ENCODE peak calls at places on chromosomes 5 and 9, in nine cellular contexts. H, B, Y, U, V, Q, L, T and J are unnamed samples.
A peak's percentile ranks its signal among the peaks of the same experiment; 100 is the strongest.

GRCh38 chr9:114484854-114485443 is 20.3 kb downstream of the WHRN start:
- DNase-seq in U (no peak), V (no peak), L (no peak), B (peak; percentile 78), Q (no peak), H (peak; percentile 15), T (peak; percentile 64), Y (peak; percentile 83), J (peak; percentile 86)

GRCh38 chr5:37724395-37725125 is 115.3 kb downstream of the GDNF start:
- DNase-seq in V (no peak), B (no peak), Y (no peak), Q (no peak), H (no peak), T (no peak), L (peak; percentile 15), U (no peak), J (no peak)

GRCh38 chr5:144134181-144134827 is 36.2 kb downstream of the YIPF5 start:
- DNase-seq in U (no peak), H (no peak), Q (no peak), Y (no peak), T (no peak), L (no peak), V (no peak), B (no peak), J (no peak)

GRCh38 chr5:134124289-134125194 is 10.1 kb downstream of the TCF7 start:
- DNase-seq in V (no peak), Y (peak; percentile 39), L (no peak), H (no peak), Q (no peak), B (no peak), U (no peak), T (no peak), J (no peak)

GRCh38 chr9:80841888-80842287 is 847.5 kb downstream of the TLE1 start:
- DNase-seq in V (no peak), Y (no peak), T (no peak), L (no peak), B (peak; percentile 18), U (no peak), H (no peak), Q (no peak), J (no peak)

GRCh38 chr5:33507426-33507825 is 66.7 kb downstream of the TARS1 start:
- DNase-seq in V (no peak), Q (no peak), H (no peak), U (no peak), Y (no peak), B (no peak), T (no peak), L (no peak), J (no peak)

GRCh38 chr9:136860529-136860928 is 5.6 kb downstream of the EDF1 start:
- DNase-seq in T (no peak), Q (no peak), U (no peak), V (no peak), B (no peak), L (peak; percentile 9), H (no peak), Y (no peak), J (peak; percentile 22)

GRCh38 chr9:91562412-91562811 is 138.8 kb upstream of the NFIL3 start:
- DNase-seq in Y (no peak), Q (no peak), L (no peak), B (peak; percentile 36), H (no peak), T (no peak), V (no peak), U (no peak), J (no peak)

GRCh38 chr9:135901036-135901758 is 6.1 kb downstream of the CAMSAP1 start:
- DNase-seq in Q (no peak), H (no peak), T (no peak), Y (no peak), B (no peak), L (no peak), U (no peak), V (no peak), J (no peak)

GRCh38 chr5:15463231-15463630 is 36.7 kb upstream of the FBXL7 start:
- DNase-seq in V (no peak), Q (no peak), L (peak; percentile 20), H (no peak), Y (peak; percentile 39), B (peak; percentile 63), U (peak; percentile 57), T (no peak), J (no peak)

GRCh38 chr9:88819471-88819870 is 171.8 kb upstream of the S1PR3 start:
- DNase-seq in L (no peak), U (no peak), H (no peak), T (no peak), Q (no peak), Y (no peak), V (no peak), B (no peak), J (no peak)

GRCh38 chr5:151812757-151813309 is 41.1 kb downstream of the G3BP1 start:
- DNase-seq in U (no peak), H (no peak), Y (no peak), Q (no peak), L (no peak), B (peak; percentile 45), V (no peak), T (no peak), J (no peak)

GRCh38 chr9:29209748-29210276 is 1636.5 kb upstream of the C9orf72 start:
- DNase-seq in Q (no peak), Y (no peak), B (no peak), T (no peak), U (no peak), H (no peak), V (no peak), L (no peak), J (no peak)

GRCh38 chr5:134255418-134256150 is 29.7 kb upstream of the PPP2CA start:
- DNase-seq in Q (no peak), U (no peak), L (no peak), V (no peak), Y (peak; percentile 32), B (peak; percentile 75), H (no peak), T (no peak), J (no peak)

GRCh38 chr9:130662927-130663257 is 1.5 kb upstream of the PRDM12 start:
- DNase-seq in H (no peak), Q (no peak), L (no peak), B (no peak), T (no peak), V (peak; percentile 33), U (peak; percentile 42), Y (no peak), J (no peak)

GRCh38 chr5:62460578-62460983 is 48.0 kb downstream of the IPO11 start:
- DNase-seq in V (peak; percentile 11), Y (peak; percentile 45), U (peak; percentile 68), T (peak; percentile 40), L (no peak), B (peak; percentile 80), Q (no peak), H (peak; percentile 7), J (no peak)

GRCh38 chr9:108130896-108131295 is 641.3 kb upstream of the KLF4 start:
- DNase-seq in B (no peak), V (no peak), Q (no peak), T (no peak), Y (no peak), U (no peak), L (no peak), H (no peak), J (no peak)

GRCh38 chr9:108119530-108120113 is 630.1 kb upstream of the KLF4 start:
- DNase-seq in B (no peak), Q (no peak), T (no peak), H (peak; percentile 56), Y (no peak), L (no peak), V (no peak), U (no peak), J (no peak)

DNA sequence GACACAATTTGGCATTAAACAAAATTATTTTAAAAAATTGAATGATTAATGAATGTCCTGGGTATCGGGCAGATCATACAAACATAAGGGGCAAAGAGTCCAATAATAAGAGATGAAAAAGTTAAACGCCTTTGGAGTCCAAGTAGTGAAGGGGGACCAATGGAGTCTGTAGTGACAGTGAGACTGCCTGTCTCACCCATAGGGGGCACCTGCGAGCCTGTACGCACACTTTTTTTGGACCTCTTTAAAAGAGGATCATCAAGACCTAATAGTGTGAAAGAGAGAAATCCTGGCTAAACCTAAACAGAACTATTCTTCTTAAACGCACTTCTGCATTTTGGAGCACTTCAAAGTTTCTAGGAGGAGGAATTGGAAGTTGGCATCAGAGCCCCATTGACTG is 636.0 kb upstream of the KLF4 start:
- DNase-seq in V (no peak), U (peak; percentile 21), Q (no peak), H (no peak), L (no peak), T (no peak), B (no peak), Y (no peak), J (no peak)
- TF ChIP-seq CTCF in V (peak; percentile 17), U (peak; percentile 51), Q (peak; percentile 4), H (no peak), L (peak; percentile 52), T (no peak), B (peak; percentile 54), Y (no peak), J (peak; percentile 32)

GRCh38 chr9:120774719-120775118 is 18.5 kb downstream of the FBXW2 start:
- DNase-seq in H (no peak), V (no peak), L (no peak), B (peak; percentile 15), U (no peak), Y (no peak), Q (no peak), T (no peak), J (no peak)
- TF ChIP-seq CTCF in H (no peak), V (no peak), L (no peak), B (peak; percentile 11), U (no peak), Y (no peak), Q (no peak), T (no peak), J (peak; percentile 9)

DNA sequence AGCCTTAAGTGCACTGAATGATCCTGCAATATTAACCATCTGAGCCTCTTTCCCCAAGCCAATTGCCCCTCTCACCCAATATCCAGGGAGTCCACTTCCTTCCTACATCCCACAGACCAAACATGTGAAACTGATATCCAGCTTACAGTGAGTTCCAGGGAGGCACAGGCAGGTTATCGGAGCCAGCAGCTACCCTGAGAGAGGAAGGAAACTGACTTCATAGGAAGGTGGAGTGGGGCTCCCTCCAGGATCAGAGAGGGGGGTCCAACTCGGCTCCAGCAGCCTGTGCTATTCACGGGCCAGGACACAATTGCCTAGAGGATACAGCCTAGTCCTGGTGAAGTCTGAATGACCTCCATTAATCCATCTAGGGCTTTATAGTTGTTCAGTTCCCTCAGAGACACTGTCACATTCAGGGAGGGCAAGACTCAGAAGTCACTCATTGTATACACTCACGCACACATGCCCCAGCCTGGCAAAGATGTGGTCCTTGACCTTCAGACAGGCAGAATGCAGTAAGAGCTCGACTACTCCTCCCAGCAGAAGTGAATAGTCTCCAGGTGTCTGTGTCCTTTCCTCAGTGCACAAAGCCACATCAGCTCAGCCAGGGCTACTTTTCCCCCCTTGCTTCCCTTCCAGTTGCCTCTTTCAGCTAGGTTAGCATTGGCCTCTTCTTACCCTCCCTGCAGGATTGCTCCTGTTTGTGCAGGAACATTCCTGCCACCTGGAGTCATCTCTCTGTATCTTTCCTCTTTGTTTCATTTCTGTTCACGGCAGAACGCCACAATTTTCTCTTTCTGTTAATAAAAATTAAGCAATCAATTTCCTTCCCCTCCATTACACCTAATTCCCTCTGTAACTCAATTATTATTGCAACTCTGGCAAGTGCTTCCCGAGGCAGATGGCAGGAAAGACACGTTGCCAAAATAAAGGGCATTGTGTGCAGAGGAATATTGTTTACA is 501.7 kb downstream of the ARHGEF28 start:
- DNase-seq in B (peak; percentile 56), U (peak; percentile 20), H (peak; percentile 22), Q (no peak), Y (peak; percentile 66), T (no peak), V (no peak), L (peak; percentile 37), J (no peak)
- TF ChIP-seq CTCF in B (peak; percentile 57), U (peak; percentile 20), H (peak; percentile 47), Q (peak; percentile 12), Y (peak; percentile 68), T (no peak), V (no peak), L (peak; percentile 63), J (no peak)

GRCh38 chr9:73042155-73042554 is 89.3 kb upstream of the ALDH1A1 start:
- DNase-seq in V (no peak), Y (peak; percentile 17), Q (no peak), U (no peak), B (peak; percentile 52), H (no peak), L (no peak), T (no peak), J (no peak)
- TF ChIP-seq CTCF in V (no peak), Y (no peak), Q (no peak), U (no peak), B (no peak), H (no peak), L (no peak), T (no peak), J (no peak)